ENCODE peak calls at places on chromosomes 13 and 19, in six cellular contexts. E is upper lobe of right lung, W is HCT116, Q is stomach, P is tibial nerve, F is transverse colon. R is an unnamed sample.

GRCh38 chr13:29428310-29428991 is 167.0 kb downstream of the SLC7A1 start:
- DNase-seq in E (no peak), W (peak; percentile 6), Q (no peak), P (no peak), F (no peak), R (no peak)

GRCh38 chr19:3276341-3276799 is 51.9 kb downstream of the CELF5 start:
- DNase-seq in E (peak; percentile 71), W (peak; percentile 88), Q (peak; percentile 34), P (no peak), F (peak; percentile 72), R (no peak)

GRCh38 chr13:74771964-74772363 is 637.8 kb upstream of the KLF12 start:
- DNase-seq in E (no peak), W (no peak), Q (no peak), P (no peak), F (no peak), R (no peak)

GRCh38 chr19:29658221-29658991 is 6.9 kb upstream of the PLEKHF1 start:
- DNase-seq in E (no peak), W (no peak), Q (no peak), P (no peak), F (no peak), R (no peak)

GRCh38 chr19:13260883-13261653 is 110.9 kb downstream of the IER2 start:
- DNase-seq in E (no peak), W (peak; percentile 94), Q (peak; percentile 33), P (peak; percentile 8), F (no peak), R (no peak)

GRCh38 chr19:52941941-52942370 is 18.7 kb upstream of the ZNF888 start:
- DNase-seq in E (peak; percentile 71), W (no peak), Q (peak; percentile 35), P (peak; percentile 18), F (peak; percentile 36), R (no peak)

GRCh38 chr13:44874176-44874575 is 115.1 kb downstream of the NUFIP1 start:
- DNase-seq in E (no peak), W (no peak), Q (no peak), P (no peak), F (no peak), R (no peak)

GRCh38 chr13:35768551-35768950 is 292.1 kb upstream of the MAB21L1 start:
- DNase-seq in E (no peak), W (no peak), Q (no peak), P (no peak), F (no peak), R (no peak)

GRCh38 chr19:4369888-4370260 is 26.5 kb downstream of the MPND start:
- DNase-seq in E (peak; percentile 83), W (no peak), Q (peak; percentile 80), P (no peak), F (peak; percentile 76), R (peak; percentile 66)

DNA sequence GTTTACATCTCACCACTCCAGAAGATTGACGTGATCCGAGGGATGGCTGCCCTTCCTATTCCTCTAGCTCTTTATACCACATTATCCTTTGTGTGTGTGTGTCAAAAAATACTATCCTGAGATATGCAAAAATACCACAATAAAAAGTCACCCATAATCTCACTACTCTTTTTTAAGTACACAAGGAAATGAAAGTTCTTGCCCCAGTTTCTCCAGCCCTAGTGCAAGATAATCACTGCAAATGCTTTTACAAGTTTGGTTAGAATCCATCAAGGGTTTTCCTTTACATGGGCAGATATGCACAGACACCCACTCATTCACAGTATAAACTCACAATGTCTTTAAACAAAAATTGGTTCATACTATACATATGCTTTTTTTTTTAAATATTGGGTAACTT is 89.3 kb downstream of the DIAPH3 start:
- DNase-seq in E (no peak), W (no peak), Q (no peak), P (no peak), F (no peak), R (no peak)
- H3K27ac ChIP-seq in E (no peak overlapping the region), W (no peak overlapping the region), Q (no peak overlapping the region), P (no peak overlapping the region), F (no peak overlapping the region), R (no peak overlapping the region)

GRCh38 chr19:17861542-17862402 is 2.1 kb downstream of the RPL18A start:
- DNase-seq in E (no peak), W (no peak), Q (no peak), P (no peak), F (no peak), R (no peak)
- H3K27ac ChIP-seq in E (no peak overlapping the region), W (peak overlapping the region; percentile 84), Q (peak overlapping the region; percentile 95), P (no peak overlapping the region), F (peak overlapping the region; percentile 10), R (no peak overlapping the region)

DNA sequence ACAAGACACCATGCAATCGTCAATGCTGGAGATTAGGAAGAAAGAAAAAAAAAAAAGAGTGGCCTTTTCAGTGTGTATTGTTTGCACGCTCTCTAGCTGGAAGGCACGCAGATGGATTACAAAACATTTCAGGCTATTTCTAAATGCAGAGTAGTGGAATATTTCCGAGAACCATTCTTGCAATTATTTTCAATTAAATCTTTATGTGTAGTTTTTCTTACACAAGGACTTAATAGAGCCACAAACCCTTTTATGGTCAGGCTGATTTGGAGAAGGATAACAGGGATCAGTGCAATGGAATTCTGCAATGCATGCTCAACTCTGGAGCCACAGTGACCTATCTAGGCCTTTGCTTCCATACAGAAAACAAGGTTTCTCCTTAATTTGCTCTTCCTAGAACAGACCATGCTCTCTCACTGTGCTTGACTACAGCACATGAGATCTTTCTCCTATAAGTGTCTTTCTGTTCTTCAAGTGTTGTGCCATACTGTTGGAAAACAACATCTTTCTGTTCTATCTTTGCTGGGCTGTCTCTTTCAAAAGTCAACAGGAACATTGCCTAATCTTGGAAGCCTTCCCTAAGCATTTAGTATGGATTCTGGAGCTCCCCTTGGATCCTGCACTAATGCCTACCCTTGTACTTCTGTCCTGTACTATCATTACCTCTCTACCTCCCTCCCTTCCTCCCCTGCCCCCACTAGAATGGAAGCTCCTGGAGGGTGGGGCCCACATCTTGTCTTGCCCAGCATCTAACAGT is 26.9 kb downstream of the STARD13 start:
- DNase-seq in E (no peak), W (no peak), Q (no peak), P (no peak), F (no peak), R (no peak)
- H3K27ac ChIP-seq in E (peak overlapping the region; percentile 66), W (no peak overlapping the region), Q (peak overlapping the region; percentile 72), P (peak overlapping the region; percentile 97), F (peak overlapping the region; percentile 60), R (peak overlapping the region; percentile 64)

GRCh38 chr19:7340959-7341837 is 7.5 kb upstream of the ARHGEF18 start:
- DNase-seq in E (peak; percentile 87), W (peak; percentile 67), Q (peak; percentile 87), P (peak; percentile 91), F (peak; percentile 90), R (peak; percentile 16)
- H3K27ac ChIP-seq in E (no peak overlapping the region), W (no peak overlapping the region), Q (no peak overlapping the region), P (no peak overlapping the region), F (peak overlapping the region; percentile 45), R (peak overlapping the region; percentile 38)

GRCh38 chr19:46426035-46426505 is 2.7 kb downstream of the PNMA8C start:
- DNase-seq in E (no peak), W (no peak), Q (no peak), P (no peak), F (no peak), R (no peak)

GRCh38 chr19:46422344-46422743 is 6.4 kb downstream of the PNMA8C start:
- DNase-seq in E (no peak), W (no peak), Q (no peak), P (no peak), F (no peak), R (no peak)

GRCh38 chr19:46420056-46420455 is 6.7 kb upstream of the CCDC8 start:
- DNase-seq in E (no peak), W (no peak), Q (no peak), P (no peak), F (no peak), R (no peak)

GRCh38 chr19:46426506-46427162 is 2.1 kb downstream of the PNMA8C start:
- DNase-seq in E (peak; percentile 87), W (no peak), Q (peak; percentile 55), P (peak; percentile 57), F (peak; percentile 46), R (peak; percentile 70)

DNA sequence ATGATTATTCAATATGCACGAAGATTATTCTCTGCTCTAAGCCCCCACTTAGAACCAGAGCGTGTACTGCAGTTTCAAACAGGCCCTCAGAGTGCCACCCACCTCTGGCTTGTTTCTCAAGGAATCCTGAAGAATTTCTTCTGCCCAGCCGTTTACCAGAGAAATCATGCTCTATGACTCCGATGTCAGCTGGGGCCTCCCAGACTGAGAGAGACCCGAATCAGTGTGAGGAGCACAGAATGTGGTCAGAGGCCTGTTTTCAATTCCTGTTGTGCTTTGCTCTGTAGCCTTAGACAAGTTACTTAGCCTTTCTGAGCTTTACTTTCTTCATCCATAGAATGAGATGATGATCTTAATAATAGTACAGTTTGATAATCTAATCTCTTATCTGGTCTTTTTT is 5.5 kb downstream of the PNMA8C start:
- DNase-seq in E (no peak), W (no peak), Q (no peak), P (no peak), F (no peak), R (no peak)
- H3K27ac ChIP-seq in E (no peak overlapping the region), W (no peak overlapping the region), Q (no peak overlapping the region), P (no peak overlapping the region), F (no peak overlapping the region), R (no peak overlapping the region)

DNA sequence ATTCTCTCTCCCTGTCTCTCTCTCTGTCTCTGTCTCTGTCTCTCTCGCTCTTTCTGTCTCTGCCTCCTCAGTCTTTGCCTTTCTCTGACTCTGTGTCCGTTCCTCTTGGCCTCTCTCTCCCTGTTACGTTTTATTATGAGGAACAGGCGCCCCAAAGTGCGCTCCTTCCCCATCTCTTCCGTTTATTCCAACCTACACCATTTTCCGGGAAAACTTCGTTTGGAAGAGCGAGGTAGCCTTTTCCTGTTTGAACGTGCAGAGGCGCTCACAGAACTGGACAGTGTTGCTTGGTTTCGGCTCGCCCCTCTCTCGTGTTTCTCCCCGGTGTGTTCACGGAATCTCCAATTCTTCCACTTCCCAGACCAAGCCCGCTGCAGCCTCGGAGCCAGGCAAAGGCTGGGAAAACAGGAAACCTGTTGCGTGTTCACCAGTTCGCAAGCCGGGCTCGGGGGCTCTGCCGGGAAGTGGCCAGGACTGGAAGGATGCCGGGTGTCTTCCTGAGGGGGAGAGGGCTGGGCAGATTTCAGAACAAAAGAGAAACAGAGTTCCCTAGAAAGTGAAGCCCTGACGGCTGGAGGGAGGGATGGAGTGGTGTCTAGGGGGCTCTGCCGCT is 605 bp downstream of the TMEM255B start:
- DNase-seq in E (peak; percentile 63), W (no peak), Q (peak; percentile 25), P (peak; percentile 29), F (no peak), R (no peak)
- H3K27ac ChIP-seq in E (peak overlapping the region; percentile 83), W (no peak overlapping the region), Q (peak overlapping the region; percentile 83), P (peak overlapping the region; percentile 68), F (peak overlapping the region; percentile 70), R (peak overlapping the region; percentile 49)

DNA sequence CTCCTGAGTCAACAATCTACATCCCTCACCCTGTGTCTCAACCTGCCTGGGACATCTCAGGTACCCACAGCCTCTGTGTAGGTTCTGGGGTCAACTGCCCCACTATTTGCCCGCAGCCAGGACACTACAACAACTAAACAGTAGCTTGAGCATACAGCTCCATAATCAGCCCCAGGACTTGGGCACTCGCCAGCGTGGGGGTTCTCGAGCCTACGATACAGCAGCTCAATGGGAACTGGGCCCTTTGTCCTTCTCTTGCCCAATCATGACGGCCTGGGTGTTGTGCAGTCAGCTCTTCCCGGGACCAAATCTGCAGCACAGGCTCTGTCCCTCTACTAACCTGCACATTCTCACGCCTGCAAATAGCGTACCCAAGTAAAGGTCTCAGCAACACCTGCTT is 1.3 kb downstream of the ZNF180 start:
- DNase-seq in E (no peak), W (no peak), Q (no peak), P (no peak), F (no peak), R (no peak)
- H3K27ac ChIP-seq in E (no peak overlapping the region), W (no peak overlapping the region), Q (no peak overlapping the region), P (no peak overlapping the region), F (no peak overlapping the region), R (no peak overlapping the region)

R was measured in substantia nigra.